ENCODE peak calls at places on chromosomes 2 and 18, in four cellular contexts. One of them, this sample, is unnamed.

GRCh38 chr2:136210822-136211221 is 92.9 kb upstream of the CXCR4 start:
- DNase-seq in H9: no peak
- DNase-seq in IMR-90: no peak
- DNase-seq in mesendoderm: no peak
- DNase-seq in this sample: no peak

GRCh38 chr2:177554365-177554764 is 161.8 kb downstream of the AGPS start:
- DNase-seq in mesendoderm: no peak
- DNase-seq in H9: no peak
- DNase-seq in IMR-90: no peak
- DNase-seq in this sample: no peak

GRCh38 chr2:9748586-9748985 is 94.7 kb upstream of the TAF1B start:
- DNase-seq in IMR-90: no peak
- DNase-seq in H9: no peak
- DNase-seq in mesendoderm: no peak
- DNase-seq in this sample: no peak

GRCh38 chr2:60555066-60555793 is 1.8 kb upstream of the BCL11A start:
- DNase-seq in H9: peak; percentile 66
- DNase-seq in mesendoderm: peak; percentile 81
- DNase-seq in IMR-90: peak; percentile 70
- DNase-seq in this sample: peak; percentile 77

GRCh38 chr18:65257157-65257556 is 493.7 kb upstream of the CDH7 start:
- DNase-seq in H9: peak; percentile 34
- DNase-seq in mesendoderm: peak; percentile 52
- DNase-seq in IMR-90: no peak
- DNase-seq in this sample: no peak

GRCh38 chr2:176283669-176284068 is 14.4 kb downstream of the MTX2 start:
- DNase-seq in IMR-90: no peak
- DNase-seq in H9: no peak
- DNase-seq in mesendoderm: no peak
- DNase-seq in this sample: no peak

GRCh38 chr18:10973579-10974260 is 175.6 kb downstream of the PIEZO2 start:
- DNase-seq in mesendoderm: no peak
- DNase-seq in IMR-90: peak; percentile 34
- DNase-seq in H9: no peak
- DNase-seq in this sample: no peak

GRCh38 chr18:52287151-52287550 is 52.8 kb upstream of the DCC start:
- DNase-seq in mesendoderm: peak; percentile 78
- DNase-seq in IMR-90: no peak
- DNase-seq in H9: no peak
- DNase-seq in this sample: no peak

GRCh38 chr2:100741880-100742814 is 77.8 kb upstream of the NPAS2 start:
- DNase-seq in IMR-90: peak; percentile 98
- DNase-seq in H9: no peak
- DNase-seq in mesendoderm: no peak
- DNase-seq in this sample: no peak

GRCh38 chr2:23199115-23199918 is 185.7 kb upstream of the KLHL29 start:
- DNase-seq in mesendoderm: peak; percentile 38
- DNase-seq in H9: no peak
- DNase-seq in IMR-90: peak; percentile 38
- DNase-seq in this sample: peak; percentile 55

GRCh38 chr2:36318547-36318946 is 37.0 kb upstream of the CRIM1 start:
- DNase-seq in IMR-90: no peak
- DNase-seq in H9: no peak
- DNase-seq in mesendoderm: no peak
- DNase-seq in this sample: no peak

GRCh38 chr2:234823877-234824376 is 127.9 kb upstream of the SH3BP4 start:
- DNase-seq in H9: no peak
- DNase-seq in IMR-90: peak; percentile 98
- DNase-seq in mesendoderm: no peak
- DNase-seq in this sample: no peak

GRCh38 chr2:215386566-215386965 is 49.3 kb downstream of the FN1 start:
- DNase-seq in mesendoderm: no peak
- DNase-seq in H9: no peak
- DNase-seq in IMR-90: no peak
- DNase-seq in this sample: no peak

DNA sequence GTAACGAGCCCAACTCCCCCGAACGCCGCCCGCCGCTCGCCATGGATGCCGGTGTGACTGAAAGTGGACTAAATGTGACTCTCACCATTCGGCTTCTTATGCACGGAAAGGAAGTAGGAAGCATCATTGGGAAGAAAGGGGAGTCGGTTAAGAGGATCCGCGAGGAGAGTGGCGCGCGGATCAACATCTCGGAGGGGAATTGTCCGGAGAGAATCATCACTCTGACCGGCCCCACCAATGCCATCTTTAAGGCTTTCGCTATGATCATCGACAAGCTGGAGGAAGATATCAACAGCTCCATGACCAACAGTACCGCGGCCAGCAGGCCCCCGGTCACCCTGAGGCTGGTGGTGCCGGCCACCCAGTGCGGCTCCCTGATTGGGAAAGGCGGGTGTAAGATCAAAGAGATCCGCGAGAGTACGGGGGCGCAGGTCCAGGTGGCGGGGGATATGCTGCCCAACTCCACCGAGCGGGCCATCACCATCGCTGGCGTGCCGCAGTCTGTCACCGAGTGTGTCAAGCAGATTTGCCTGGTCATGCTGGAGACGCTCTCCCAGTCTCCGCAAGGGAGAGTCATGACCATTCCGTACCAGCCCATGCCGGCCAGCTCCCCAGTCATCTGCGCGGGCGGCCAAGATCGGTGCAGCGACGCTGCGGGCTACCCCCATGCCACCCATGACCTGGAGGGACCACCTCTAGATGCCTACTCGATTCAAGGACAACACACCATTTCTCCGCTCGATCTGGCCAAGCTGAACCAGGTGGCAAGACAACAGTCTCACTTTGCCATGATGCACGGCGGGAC is 628 bp downstream of the PCBP1 start:
- DNase-seq in IMR-90: peak; percentile 58
- DNase-seq in H9: peak; percentile 52
- DNase-seq in mesendoderm: peak; percentile 73
- DNase-seq in this sample: no peak
- H2BK120ac ChIP-seq in IMR-90: peak overlapping the region; percentile 77
- H2BK120ac ChIP-seq in H9: no peak overlapping the region
- H2BK120ac ChIP-seq in mesendoderm: no peak overlapping the region
- H2BK120ac ChIP-seq in this sample: no peak overlapping the region

GRCh38 chr2:240457223-240458043 is 22.0 kb downstream of the GPC1 start:
- DNase-seq in IMR-90: no peak
- DNase-seq in H9: peak; percentile 92
- DNase-seq in mesendoderm: peak; percentile 94
- DNase-seq in this sample: peak; percentile 69

GRCh38 chr2:240458900-240459391 is 23.5 kb downstream of the GPC1 start:
- DNase-seq in mesendoderm: no peak
- DNase-seq in IMR-90: no peak
- DNase-seq in H9: no peak
- DNase-seq in this sample: no peak

GRCh38 chr2:240459401-240460242 is 24.2 kb downstream of the GPC1 start:
- DNase-seq in mesendoderm: no peak
- DNase-seq in H9: no peak
- DNase-seq in IMR-90: no peak
- DNase-seq in this sample: no peak

GRCh38 chr2:240456607-240457222 is 21.3 kb downstream of the GPC1 start:
- DNase-seq in mesendoderm: no peak
- DNase-seq in IMR-90: no peak
- DNase-seq in H9: no peak
- DNase-seq in this sample: no peak

GRCh38 chr2:240458044-240458899 is 22.8 kb downstream of the GPC1 start:
- DNase-seq in H9: no peak
- DNase-seq in IMR-90: no peak
- DNase-seq in mesendoderm: no peak
- DNase-seq in this sample: no peak
- H2BK120ac ChIP-seq in H9: no peak overlapping the region
- H2BK120ac ChIP-seq in IMR-90: no peak overlapping the region
- H2BK120ac ChIP-seq in mesendoderm: no peak overlapping the region
- H2BK120ac ChIP-seq in this sample: no peak overlapping the region

DNA sequence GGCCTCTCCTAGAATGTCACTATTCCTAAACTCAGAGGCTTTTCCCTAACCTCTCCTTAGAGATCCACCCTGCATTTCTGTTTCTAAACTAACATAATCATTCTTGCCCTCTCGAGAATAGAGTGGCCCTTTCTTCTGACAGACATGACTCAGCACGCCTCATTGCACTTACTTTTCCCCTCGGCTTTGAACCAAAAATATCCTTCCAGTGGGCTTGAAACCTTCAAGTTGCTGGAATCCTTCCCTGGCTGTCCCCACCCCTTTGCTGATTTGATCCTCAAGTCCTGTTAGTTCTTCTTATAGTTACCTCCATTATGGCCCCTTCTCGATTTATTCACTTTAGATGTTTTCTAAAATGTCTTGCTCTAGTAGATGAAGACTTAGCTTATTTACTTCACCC is 158.0 kb downstream of the LTBP1 start:
- DNase-seq in mesendoderm: no peak
- DNase-seq in H9: no peak
- DNase-seq in IMR-90: peak; percentile 73
- DNase-seq in this sample: no peak
- H2BK120ac ChIP-seq in mesendoderm: no peak overlapping the region
- H2BK120ac ChIP-seq in H9: no peak overlapping the region
- H2BK120ac ChIP-seq in IMR-90: peak overlapping the region; percentile 90
- H2BK120ac ChIP-seq in this sample: no peak overlapping the region

DNA sequence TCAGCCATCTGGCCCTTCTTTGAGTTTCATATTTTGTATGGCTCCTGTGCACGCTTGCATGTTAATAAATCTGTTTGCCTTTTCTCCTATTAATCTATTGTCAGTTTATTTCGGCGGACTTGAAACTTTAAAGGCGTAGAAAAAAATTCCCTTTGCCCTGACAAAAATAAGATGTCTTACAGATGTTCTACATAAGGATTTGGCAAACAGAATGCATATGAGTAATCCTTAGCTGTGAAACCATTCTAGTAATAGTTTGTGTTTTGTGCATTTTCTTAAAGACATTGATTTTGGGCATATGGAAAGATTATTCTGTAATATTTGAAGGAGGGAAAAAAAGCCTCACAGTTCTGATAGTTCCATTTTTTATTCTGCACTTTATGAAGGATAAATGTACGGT is 15.0 kb upstream of the BMPR2 start:
- DNase-seq in IMR-90: peak; percentile 81
- DNase-seq in mesendoderm: no peak
- DNase-seq in H9: no peak
- DNase-seq in this sample: no peak
- H2BK120ac ChIP-seq in IMR-90: no peak overlapping the region
- H2BK120ac ChIP-seq in mesendoderm: peak overlapping the region; percentile 51
- H2BK120ac ChIP-seq in H9: no peak overlapping the region
- H2BK120ac ChIP-seq in this sample: no peak overlapping the region

GRCh38 chr18:70288171-70288850 is 534 bp upstream of the SOCS6 start:
- DNase-seq in IMR-90: peak; percentile 39
- DNase-seq in H9: peak; percentile 45
- DNase-seq in mesendoderm: peak; percentile 57
- DNase-seq in this sample: no peak
- H2BK120ac ChIP-seq in IMR-90: peak overlapping the region; percentile 2
- H2BK120ac ChIP-seq in H9: peak overlapping the region; percentile 78
- H2BK120ac ChIP-seq in mesendoderm: peak overlapping the region; percentile 16
- H2BK120ac ChIP-seq in this sample: no peak overlapping the region

GRCh38 chr2:236577481-236578410 is 8.1 kb downstream of the ACKR3 start:
- DNase-seq in mesendoderm: no peak
- DNase-seq in IMR-90: no peak
- DNase-seq in H9: no peak
- DNase-seq in this sample: no peak
- H2BK120ac ChIP-seq in mesendoderm: no peak overlapping the region
- H2BK120ac ChIP-seq in IMR-90: no peak overlapping the region
- H2BK120ac ChIP-seq in H9: no peak overlapping the region
- H2BK120ac ChIP-seq in this sample: no peak overlapping the region

GRCh38 chr2:240791211-240791800 is 28.7 kb downstream of the KIF1A start:
- DNase-seq in IMR-90: no peak
- DNase-seq in mesendoderm: no peak
- DNase-seq in H9: no peak
- DNase-seq in this sample: no peak

GRCh38 chr2:240793313-240794177 is 26.5 kb downstream of the KIF1A start:
- DNase-seq in H9: no peak
- DNase-seq in IMR-90: no peak
- DNase-seq in mesendoderm: no peak
- DNase-seq in this sample: no peak

GRCh38 chr2:240790370-240791210 is 29.4 kb downstream of the KIF1A start:
- DNase-seq in mesendoderm: no peak
- DNase-seq in H9: no peak
- DNase-seq in IMR-90: no peak
- DNase-seq in this sample: no peak

GRCh38 chr2:240792658-240793312 is 27.2 kb downstream of the KIF1A start:
- DNase-seq in IMR-90: no peak
- DNase-seq in H9: no peak
- DNase-seq in mesendoderm: no peak
- DNase-seq in this sample: no peak

GRCh38 chr2:240791821-240792657 is 28.0 kb downstream of the KIF1A start:
- DNase-seq in IMR-90: no peak
- DNase-seq in mesendoderm: no peak
- DNase-seq in H9: no peak
- DNase-seq in this sample: no peak
- H2BK120ac ChIP-seq in IMR-90: no peak overlapping the region
- H2BK120ac ChIP-seq in mesendoderm: no peak overlapping the region
- H2BK120ac ChIP-seq in H9: no peak overlapping the region
- H2BK120ac ChIP-seq in this sample: no peak overlapping the region

DNA sequence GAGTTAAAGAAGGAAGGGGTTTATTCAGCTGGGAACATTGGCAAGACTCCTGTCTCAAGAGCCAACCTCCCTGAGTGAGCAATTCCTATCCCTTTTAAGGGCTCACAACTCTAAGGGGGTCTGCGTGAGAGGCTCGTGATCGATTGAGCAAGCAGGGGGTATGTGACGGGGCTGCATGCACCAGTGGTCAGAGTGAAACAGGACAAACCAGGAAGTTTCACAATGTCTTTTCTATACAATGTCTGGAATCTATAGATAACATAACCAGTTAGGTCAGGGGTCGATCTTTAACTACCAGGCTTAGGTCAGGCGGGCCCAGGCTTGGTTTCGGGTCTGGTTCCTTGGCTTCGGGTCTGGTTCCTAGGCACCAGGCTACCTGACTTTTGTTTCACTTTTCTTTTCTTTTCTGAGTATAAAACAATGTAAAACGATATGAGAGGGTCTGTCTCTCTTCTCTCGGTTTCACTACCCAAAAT is 30.1 kb upstream of the LIPG start:
- DNase-seq in mesendoderm: no peak
- DNase-seq in H9: no peak
- DNase-seq in IMR-90: no peak
- DNase-seq in this sample: no peak
- H2BK120ac ChIP-seq in mesendoderm: peak overlapping the region; percentile 54
- H2BK120ac ChIP-seq in H9: no peak overlapping the region
- H2BK120ac ChIP-seq in IMR-90: no peak overlapping the region
- H2BK120ac ChIP-seq in this sample: no peak overlapping the region

GRCh38 chr2:11899896-11900295 is 153.5 kb downstream of the LPIN1 start:
- DNase-seq in mesendoderm: no peak
- DNase-seq in IMR-90: no peak
- DNase-seq in H9: no peak
- DNase-seq in this sample: no peak
- H2BK120ac ChIP-seq in mesendoderm: no peak overlapping the region
- H2BK120ac ChIP-seq in IMR-90: no peak overlapping the region
- H2BK120ac ChIP-seq in H9: no peak overlapping the region
- H2BK120ac ChIP-seq in this sample: no peak overlapping the region

This sample was measured in H1.